ENCODE peak calls at places on chromosomes 11 and 22, in six cellular contexts. One of them, this sample, is unnamed.

GRCh38 chr11:7844521-7844920 is 47.8 kb upstream of the OR5P2 start:
- DNase-seq in AG09319: no peak
- DNase-seq in effector memory CD4-positive, alpha-beta T cell: no peak
- DNase-seq in T-helper 2 cell: no peak
- DNase-seq in fibroblast of mammary gland: no peak
- DNase-seq in fibroblast of the aortic adventitia: no peak
- DNase-seq in this sample: no peak

GRCh38 chr11:3014314-3014938 is 22.3 kb upstream of the NAP1L4 start:
- DNase-seq in AG09319: no peak
- DNase-seq in effector memory CD4-positive, alpha-beta T cell: peak
- DNase-seq in T-helper 2 cell: peak
- DNase-seq in fibroblast of mammary gland: no peak
- DNase-seq in fibroblast of the aortic adventitia: no peak
- DNase-seq in this sample: no peak

GRCh38 chr11:47886096-47886495 is 37.9 kb upstream of the NUP160 start:
- DNase-seq in AG09319: no peak
- DNase-seq in effector memory CD4-positive, alpha-beta T cell: no peak
- DNase-seq in T-helper 2 cell: peak
- DNase-seq in fibroblast of mammary gland: peak
- DNase-seq in fibroblast of the aortic adventitia: peak
- DNase-seq in this sample: no peak

GRCh38 chr22:23233746-23234408 is 53.6 kb downstream of the BCR start:
- DNase-seq in AG09319: no peak
- DNase-seq in effector memory CD4-positive, alpha-beta T cell: no peak
- DNase-seq in T-helper 2 cell: no peak
- DNase-seq in fibroblast of mammary gland: peak
- DNase-seq in fibroblast of the aortic adventitia: peak
- DNase-seq in this sample: no peak

GRCh38 chr22:34301569-34301968 is 381.3 kb upstream of the LARGE1 start:
- DNase-seq in AG09319: no peak
- DNase-seq in effector memory CD4-positive, alpha-beta T cell: no peak
- DNase-seq in T-helper 2 cell: no peak
- DNase-seq in fibroblast of mammary gland: no peak
- DNase-seq in fibroblast of the aortic adventitia: no peak
- DNase-seq in this sample: no peak

GRCh38 chr11:134578807-134579708 is 167.0 kb upstream of the B3GAT1 start:
- DNase-seq in AG09319: no peak
- DNase-seq in effector memory CD4-positive, alpha-beta T cell: no peak
- DNase-seq in T-helper 2 cell: peak
- DNase-seq in fibroblast of mammary gland: no peak
- DNase-seq in fibroblast of the aortic adventitia: no peak
- DNase-seq in this sample: no peak

GRCh38 chr22:49764151-49764581 is 63.5 kb downstream of the BRD1 start:
- DNase-seq in AG09319: no peak
- DNase-seq in effector memory CD4-positive, alpha-beta T cell: no peak
- DNase-seq in T-helper 2 cell: no peak
- DNase-seq in fibroblast of mammary gland: peak
- DNase-seq in fibroblast of the aortic adventitia: no peak
- DNase-seq in this sample: no peak

GRCh38 chr11:22432331-22433065 is 94.3 kb downstream of the SLC17A6 start:
- DNase-seq in AG09319: no peak
- DNase-seq in effector memory CD4-positive, alpha-beta T cell: no peak
- DNase-seq in T-helper 2 cell: peak
- DNase-seq in fibroblast of mammary gland: peak
- DNase-seq in fibroblast of the aortic adventitia: peak
- DNase-seq in this sample: no peak

GRCh38 chr11:95461858-95462257 is 230.9 kb upstream of the SESN3 start:
- DNase-seq in AG09319: no peak
- DNase-seq in effector memory CD4-positive, alpha-beta T cell: no peak
- DNase-seq in T-helper 2 cell: no peak
- DNase-seq in fibroblast of mammary gland: no peak
- DNase-seq in fibroblast of the aortic adventitia: no peak
- DNase-seq in this sample: no peak